ENCODE peak calls at places on chromosomes 5 and 9, in eight cellular contexts. J, T, V, Z, K, G, F and L are unnamed samples.
A peak's percentile ranks its signal among the peaks of the same experiment; 100 is the strongest.

GRCh38 chr5:81829242-81829641 is 78.3 kb upstream of the SSBP2 start:
- DNase-seq in J (no peak), T (peak; percentile 70), V (no peak), Z (no peak), K (no peak), G (no peak), F (no peak), L (peak; percentile 63)

GRCh38 chr5:43627028-43627427 is 24.0 kb downstream of the NNT start:
- DNase-seq in J (no peak), T (peak; percentile 34), V (no peak), Z (no peak), K (no peak), G (peak; percentile 10), F (no peak), L (no peak)

GRCh38 chr5:80185095-80185494 is 70.8 kb downstream of the SERINC5 start:
- DNase-seq in J (no peak), T (no peak), V (no peak), Z (no peak), K (no peak), G (no peak), F (no peak), L (no peak)

GRCh38 chr5:32138839-32139493 is 35.2 kb downstream of the GOLPH3 start:
- DNase-seq in J (no peak), T (no peak), V (no peak), Z (no peak), K (no peak), G (no peak), F (no peak), L (no peak)

GRCh38 chr5:88923623-88924619 is 40.9 kb upstream of the MEF2C start:
- DNase-seq in J (no peak), T (no peak), V (no peak), Z (no peak), K (no peak), G (no peak), F (no peak), L (no peak)

GRCh38 chr9:137723396-137724113 is 104.8 kb downstream of the EHMT1 start:
- DNase-seq in J (no peak), T (no peak), V (no peak), Z (no peak), K (no peak), G (no peak), F (no peak), L (no peak)

GRCh38 chr5:73153513-73153912 is 19.5 kb upstream of the TMEM174 start:
- DNase-seq in J (no peak), T (no peak), V (no peak), Z (no peak), K (no peak), G (no peak), F (no peak), L (no peak)

GRCh38 chr9:133509179-133510083 is 15.3 kb downstream of the MYMK start:
- DNase-seq in J (peak; percentile 59), T (peak; percentile 58), V (peak; percentile 58), Z (peak; percentile 38), K (no peak), G (peak; percentile 49), F (no peak), L (peak; percentile 84)

GRCh38 chr5:176175101-176175852 is 62.9 kb upstream of the SIMC1 start:
- DNase-seq in J (no peak), T (no peak), V (no peak), Z (no peak), K (no peak), G (no peak), F (no peak), L (no peak)